ENCODE peak calls at places on chromosomes 13 and 19, in six cellular contexts. R is IMR-90, F is spleen, I is K562, Q is gastrocnemius medialis, D is tibial nerve. E is an unnamed sample.

GRCh38 chr19:45864629-45865082 is 530 bp downstream of the FOXA3 start:
- DNase-seq in R (no peak), F (no peak), I (no peak), Q (no peak), D (no peak), E (no peak)

GRCh38 chr19:34017024-34017423 is 155.3 kb upstream of the LSM14A start:
- DNase-seq in R (no peak), F (no peak), I (no peak), Q (no peak), D (no peak), E (no peak)

GRCh38 chr13:36789061-36789460 is 30.0 kb upstream of the RFXAP start:
- DNase-seq in R (peak; percentile 8), F (no peak), I (no peak), Q (no peak), D (no peak), E (no peak)

GRCh38 chr13:36370108-36370429 is 23.9 kb upstream of the SPART start:
- DNase-seq in R (no peak), F (no peak), I (no peak), Q (no peak), D (peak; percentile 27), E (peak; percentile 69)

GRCh38 chr19:5897189-5897969 is 6.2 kb downstream of the NDUFA11 start:
- DNase-seq in R (no peak), F (no peak), I (no peak), Q (no peak), D (no peak), E (no peak)

GRCh38 chr19:48230555-48231129 is 25.1 kb downstream of the CARD8 start:
- DNase-seq in R (no peak), F (no peak), I (peak; percentile 14), Q (no peak), D (no peak), E (no peak)

GRCh38 chr13:110897521-110897920 is 17.3 kb downstream of the ANKRD10 start:
- DNase-seq in R (no peak), F (no peak), I (no peak), Q (no peak), D (no peak), E (no peak)

GRCh38 chr13:42746846-42747245 is 34.5 kb upstream of the FAM216B start:
- DNase-seq in R (peak; percentile 58), F (no peak), I (no peak), Q (no peak), D (no peak), E (no peak)

GRCh38 chr13:104854007-104854406 is 1681.5 kb downstream of the EFNB2 start:
- DNase-seq in R (no peak), F (no peak), I (no peak), Q (no peak), D (no peak), E (no peak)

GRCh38 chr13:95833713-95834112 is 156.8 kb downstream of the DNAJC3 start:
- DNase-seq in R (peak; percentile 11), F (no peak), I (no peak), Q (no peak), D (no peak), E (no peak)

GRCh38 chr13:51734786-51735185 is 69.2 kb downstream of the DHRS12 start:
- DNase-seq in R (peak; percentile 50), F (no peak), I (no peak), Q (no peak), D (no peak), E (no peak)

GRCh38 chr13:97540696-97541095 is 106.7 kb downstream of the RAP2A start:
- DNase-seq in R (peak; percentile 28), F (no peak), I (no peak), Q (no peak), D (no peak), E (no peak)

GRCh38 chr13:90918551-90918950 is 428.9 kb upstream of the MIR17HG start:
- DNase-seq in R (peak; percentile 12), F (no peak), I (no peak), Q (no peak), D (no peak), E (no peak)

GRCh38 chr19:13835791-13836723 is 40.8 kb downstream of the ZSWIM4 start:
- DNase-seq in R (no peak), F (peak; percentile 93), I (no peak), Q (peak; percentile 86), D (no peak), E (peak; percentile 71)

GRCh38 chr13:38386421-38386820 is 36.8 kb downstream of the UFM1 start:
- DNase-seq in R (peak; percentile 3), F (no peak), I (no peak), Q (no peak), D (no peak), E (no peak)

GRCh38 chr19:29324717-29325116 is 111.8 kb upstream of the UQCRFS1 start:
- DNase-seq in R (no peak), F (no peak), I (no peak), Q (no peak), D (no peak), E (no peak)

GRCh38 chr13:27920677-27921420 is 1.0 kb downstream of the PDX1 start:
- DNase-seq in R (peak; percentile 6), F (no peak), I (no peak), Q (no peak), D (no peak), E (no peak)

DNA sequence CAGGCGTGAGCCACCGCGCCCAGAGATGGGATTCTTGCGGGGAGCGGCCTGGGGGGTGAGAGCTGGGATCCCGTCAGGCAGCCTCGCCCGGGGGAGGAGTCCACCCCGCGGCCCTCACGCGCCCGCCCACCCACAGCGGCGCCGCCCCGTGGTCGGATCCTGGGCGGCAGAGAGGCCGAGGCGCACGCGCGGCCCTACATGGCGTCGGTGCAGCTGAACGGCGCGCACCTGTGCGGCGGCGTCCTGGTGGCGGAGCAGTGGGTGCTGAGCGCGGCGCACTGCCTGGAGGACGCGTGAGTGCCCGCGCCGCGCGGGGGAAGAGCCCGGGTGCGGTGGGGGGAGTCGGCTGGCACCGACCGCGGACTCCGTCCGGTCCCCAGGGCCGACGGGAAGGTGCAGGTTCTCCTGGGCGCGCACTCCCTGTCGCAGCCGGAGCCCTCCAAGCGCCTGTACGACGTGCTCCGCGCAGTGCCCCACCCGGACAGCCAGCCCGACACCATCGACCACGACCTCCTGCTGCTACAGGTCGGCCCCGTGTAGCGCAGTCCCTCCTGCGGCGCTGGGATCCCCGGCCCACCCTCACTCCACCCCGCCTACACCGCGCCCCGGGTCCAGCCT is 1.1 kb downstream of the CFD start:
- DNase-seq in R (peak; percentile 75), F (peak; percentile 90), I (peak; percentile 94), Q (peak; percentile 68), D (peak; percentile 66), E (peak; percentile 77)
- TF ChIP-seq POLR2A in R (no peak), F (no peak), I (peak; percentile 81), Q (no peak), D (no peak), E (no peak)

GRCh38 chr19:35138305-35138799 is 272 bp upstream of the FXYD1 start:
- DNase-seq in R (no peak), F (no peak), I (no peak), Q (peak; percentile 82), D (no peak), E (peak; percentile 82)

GRCh38 chr19:35139618-35139943 is 957 bp downstream of the FXYD1 start:
- DNase-seq in R (no peak), F (peak; percentile 81), I (no peak), Q (no peak), D (no peak), E (no peak)

GRCh38 chr19:35140898-35141626 is 2.0 kb upstream of the FXYD7 start:
- DNase-seq in R (peak; percentile 86), F (peak; percentile 97), I (peak; percentile 100), Q (peak; percentile 94), D (peak; percentile 94), E (peak; percentile 94)

GRCh38 chr19:35141627-35142401 is 1.2 kb upstream of the FXYD7 start:
- DNase-seq in R (no peak), F (no peak), I (no peak), Q (no peak), D (no peak), E (no peak)

GRCh38 chr19:35140207-35140897 is 1.7 kb downstream of the FXYD1 start:
- DNase-seq in R (no peak), F (no peak), I (no peak), Q (peak; percentile 57), D (no peak), E (peak; percentile 35)
- H3K4me3 ChIP-seq in R (no peak overlapping the region), F (peak overlapping the region; percentile 14), I (no peak overlapping the region), Q (peak overlapping the region; percentile 43), D (peak overlapping the region; percentile 62), E (peak overlapping the region; percentile 49)

GRCh38 chr19:46945668-46946067 is 74.0 kb upstream of the NPAS1 start:
- DNase-seq in R (no peak), F (no peak), I (no peak), Q (no peak), D (no peak), E (no peak)
- H3K4me1 ChIP-seq in R (peaks cover 14% of the 10 kb centered on the region), F (peaks cover 13% of the 10 kb centered on the region), I (no peaks in the 10 kb centered on the region), Q (peaks cover 67% of the 10 kb centered on the region), D (peaks cover 34% of the 10 kb centered on the region), E (peaks cover 49% of the 10 kb centered on the region)

GRCh38 chr19:18636969-18637629 is at the start of gene KLHL26:
- DNase-seq in R (no peak), F (no peak), I (no peak), Q (no peak), D (no peak), E (no peak)
- TF ChIP-seq POLR2A in R (peak; percentile 80), F (no peak), I (peak; percentile 78), Q (peak; percentile 90), D (no peak), E (peak; percentile 52)

E was measured in heart left ventricle.